ENCODE peak calls at places on chromosomes 2 and 18, in ten cellular contexts. K is Kasumi-1; Z is activated CD4-positive, alpha-beta memory T cell treated with anti-CD3 and anti-CD28 coated beads for 36 hours; E is adrenal gland; C is aorta; G is fibroblast of the aortic adventitia; D is NCI-H774; X is Calu3; H is SIG-M5; Y is stimulated activated CD4-positive, alpha-beta T cell treated with anti-CD3 and anti-CD28 coated beads, Interleukin-2, amount 100 ng/mL, for 48 hours. W is an unnamed sample.

GRCh38 chr2:64101141-64101591 is 43.1 kb downstream of the PELI1 start:
- DNase-seq in G (peak), D (no peak), H (no peak), E (no peak), Y (no peak), K (no peak), X (no peak), Z (no peak), C (no peak), W (no peak)

GRCh38 chr18:23876496-23876895 is 138.1 kb upstream of the TTC39C start:
- DNase-seq in D (no peak), G (no peak), Y (no peak), H (no peak), X (no peak), Z (no peak), K (no peak), C (no peak), E (no peak), W (no peak)

GRCh38 chr2:17538844-17539554 is 1.5 kb upstream of the VSNL1 start:
- DNase-seq in E (peak), C (peak), Z (no peak), Y (no peak), D (no peak), G (peak), X (peak), K (no peak), H (no peak), W (no peak)

GRCh38 chr2:187117483-187117882 is 268.5 kb upstream of the ZSWIM2 start:
- DNase-seq in Y (no peak), H (no peak), G (peak), C (no peak), Z (no peak), X (no peak), D (no peak), K (no peak), E (no peak), W (no peak)

GRCh38 chr18:48988508-48989303 is 37.9 kb upstream of the SMAD7 start:
- DNase-seq in Z (no peak), D (no peak), Y (no peak), E (no peak), X (no peak), C (no peak), H (no peak), G (no peak), K (no peak), W (no peak)

GRCh38 chr2:46344696-46345095 is 47.5 kb downstream of the EPAS1 start:
- DNase-seq in D (no peak), H (no peak), Y (no peak), E (peak), Z (no peak), X (no peak), G (peak), K (no peak), C (no peak), W (no peak)

GRCh38 chr2:214192711-214193110 is 218.1 kb upstream of the VWC2L start:
- DNase-seq in E (no peak), D (no peak), Y (no peak), Z (no peak), H (no peak), X (no peak), G (peak), C (no peak), K (no peak), W (no peak)

GRCh38 chr2:79622508-79622907 is 109.7 kb downstream of the CTNNA2 start:
- DNase-seq in E (no peak), G (no peak), C (no peak), X (no peak), Y (no peak), K (no peak), Z (no peak), D (no peak), H (no peak), W (no peak)

GRCh38 chr2:100747551-100747950 is 72.4 kb upstream of the NPAS2 start:
- DNase-seq in Y (no peak), X (no peak), G (peak), H (no peak), E (no peak), D (no peak), K (no peak), C (no peak), Z (no peak), W (no peak)

GRCh38 chr18:27627927-27628326 is 442.8 kb upstream of the CHST9 start:
- DNase-seq in C (no peak), E (no peak), X (no peak), G (no peak), D (no peak), Y (no peak), Z (no peak), K (no peak), H (no peak), W (no peak)

GRCh38 chr2:236674646-236675045 is 105.0 kb downstream of the ACKR3 start:
- DNase-seq in Y (no peak), Z (no peak), G (no peak), C (no peak), D (no peak), K (no peak), H (no peak), E (no peak), X (no peak), W (no peak)

GRCh38 chr2:133062946-133063345 is 392.9 kb upstream of the LYPD1 start:
- DNase-seq in G (peak), D (no peak), C (no peak), K (no peak), Y (no peak), E (no peak), H (no peak), Z (no peak), X (no peak), W (no peak)

GRCh38 chr2:89844221-89844943 is 1152.9 kb downstream of the RPIA start:
- DNase-seq in Y (no peak), K (no peak), G (no peak), X (no peak), E (no peak), H (no peak), Z (no peak), D (no peak), C (no peak), W (no peak)

GRCh38 chr2:98588880-98589425 is 19.4 kb downstream of the COA5 start:
- DNase-seq in Y (no peak), E (peak), H (no peak), C (no peak), D (no peak), G (no peak), X (no peak), K (no peak), Z (no peak), W (no peak)

GRCh38 chr2:41610501-41611242 is 437.1 kb upstream of the PKDCC start:
- DNase-seq in E (no peak), D (no peak), G (peak), H (no peak), X (no peak), Z (no peak), K (no peak), Y (no peak), C (no peak), W (no peak)

GRCh38 chr2:85011747-85012146 is 40.8 kb downstream of the KCMF1 start:
- DNase-seq in H (no peak), D (no peak), G (no peak), X (no peak), E (no peak), C (no peak), Z (no peak), K (no peak), Y (no peak), W (no peak)

GRCh38 chr18:75984853-75985252 is 510.2 kb downstream of the ZNF516 start:
- DNase-seq in E (no peak), G (no peak), Z (no peak), K (no peak), Y (no peak), C (no peak), X (no peak), H (no peak), D (no peak), W (no peak)

GRCh38 chr2:66875941-66876462 is 441.1 kb downstream of the MEIS1 start:
- DNase-seq in G (no peak), H (no peak), Y (no peak), C (no peak), Z (no peak), K (no peak), X (no peak), E (no peak), D (no peak), W (no peak)

GRCh38 chr2:47270421-47270820 is 115.3 kb upstream of the STPG4 start:
- DNase-seq in C (no peak), X (no peak), H (no peak), G (no peak), Z (no peak), Y (no peak), D (no peak), K (no peak), E (peak), W (no peak)

GRCh38 chr2:211468881-211469280 is 912.5 kb downstream of the CPS1 start:
- DNase-seq in Y (no peak), Z (no peak), K (no peak), G (no peak), X (no peak), E (no peak), D (no peak), C (no peak), H (no peak), W (no peak)

GRCh38 chr2:213678437-213679218 is 394.4 kb downstream of the SPAG16 start:
- DNase-seq in X (no peak), G (no peak), Y (no peak), Z (no peak), C (no peak), K (no peak), E (no peak), H (no peak), D (no peak), W (no peak)

GRCh38 chr2:176160251-176161040 is 3.3 kb downstream of the HOXD3 start:
- DNase-seq in Y (no peak), G (no peak), H (no peak), C (no peak), Z (no peak), E (peak), X (no peak), D (no peak), K (no peak), W (no peak)

GRCh38 chr2:6896930-6897759 is 19.6 kb downstream of the RSAD2 start:
- DNase-seq in Z (no peak), H (no peak), C (no peak), E (no peak), G (peak), X (no peak), D (peak), Y (no peak), K (peak), W (no peak)

GRCh38 chr18:43563780-43564179 is 286.5 kb upstream of the SYT4 start:
- DNase-seq in D (peak), H (no peak), G (peak), K (peak), X (peak), C (no peak), Y (no peak), E (peak), Z (no peak), W (no peak)

GRCh38 chr2:72293620-72294019 is 146.0 kb upstream of the CYP26B1 start:
- DNase-seq in C (no peak), G (peak), Y (no peak), D (no peak), K (no peak), E (no peak), Z (no peak), X (no peak), H (no peak), W (no peak)

GRCh38 chr2:74072542-74072941 is 75.2 kb downstream of the BOLA3 start:
- DNase-seq in H (peak), G (no peak), Z (no peak), D (no peak), K (peak), C (no peak), E (no peak), X (no peak), Y (no peak), W (no peak)

GRCh38 chr2:73952499-73953446 is 26.1 kb downstream of the DGUOK start:
- DNase-seq in X (no peak), D (no peak), G (peak), E (no peak), H (no peak), Z (no peak), K (peak), Y (no peak), C (peak), W (peak)

GRCh38 chr18:76958692-76959341 is 136.5 kb downstream of the ZNF236 start:
- DNase-seq in C (no peak), D (no peak), H (no peak), E (no peak), K (no peak), Y (no peak), X (no peak), Z (no peak), G (peak), W (no peak)

GRCh38 chr2:74413001-74413698 is 8.3 kb downstream of the C2orf81 start:
- DNase-seq in Y (no peak), H (no peak), G (no peak), K (peak), C (no peak), E (no peak), X (no peak), D (no peak), Z (no peak), W (no peak)

GRCh38 chr2:237244976-237245646 is 159.4 kb downstream of the COPS8 start:
- DNase-seq in C (no peak), Y (no peak), H (no peak), X (no peak), G (peak), D (no peak), K (no peak), Z (no peak), E (no peak), W (no peak)

GRCh38 chr2:18546586-18546985 is 13.9 kb downstream of the RDH14 start:
- DNase-seq in D (peak), K (no peak), Z (no peak), G (peak), X (no peak), H (no peak), E (no peak), C (no peak), Y (no peak), W (no peak)